ENCODE peak calls at places on chromosomes 6 and 20, in ten cellular contexts. M is psoas muscle, A is AG10803, B is epithelial cell of proximal tubule, P is brain microvascular endothelial cell, F is cardiac muscle cell, E is neural progenitor cell, W is HepG2, D is tibial nerve, U is endothelial cell of umbilical vein. S is an unnamed sample.

GRCh38 chr6:30542404-30542725 is 13.9 kb downstream of the GNL1 start:
- DNase-seq in M (no peak), A (no peak), B (no peak), P (no peak), F (no peak), E (no peak), W (no peak), D (no peak), U (peak), S (no peak)

GRCh38 chr6:43407296-43407695 is 20.0 kb upstream of the ABCC10 start:
- DNase-seq in M (no peak), A (no peak), B (no peak), P (no peak), F (no peak), E (no peak), W (no peak), D (no peak), U (no peak), S (no peak)

GRCh38 chr6:35238843-35239289 is 20.7 kb upstream of the ZNF76 start:
- DNase-seq in M (no peak), A (no peak), B (no peak), P (no peak), F (peak), E (no peak), W (no peak), D (no peak), U (peak), S (no peak)

GRCh38 chr6:41271901-41272395 is 14.5 kb downstream of the TREM1 start:
- DNase-seq in M (peak), A (no peak), B (no peak), P (no peak), F (no peak), E (no peak), W (no peak), D (peak), U (no peak), S (no peak)

GRCh38 chr6:155263373-155264063 is at the start of gene CLDN20:
- DNase-seq in M (no peak), A (no peak), B (no peak), P (no peak), F (no peak), E (no peak), W (no peak), D (no peak), U (no peak), S (no peak)

GRCh38 chr20:21702553-21703467 is 2.7 kb upstream of the PAX1 start:
- DNase-seq in M (peak), A (peak), B (no peak), P (peak), F (peak), E (peak), W (peak), D (peak), U (peak), S (peak)

GRCh38 chr20:34390769-34391447 is 27.8 kb downstream of the ITCH start:
- DNase-seq in M (peak), A (peak), B (peak), P (peak), F (no peak), E (no peak), W (peak), D (peak), U (peak), S (peak)

GRCh38 chr20:63477944-63478343 is 5.5 kb upstream of the KCNQ2 start:
- DNase-seq in M (no peak), A (no peak), B (no peak), P (no peak), F (no peak), E (no peak), W (no peak), D (no peak), U (no peak), S (no peak)

GRCh38 chr20:40286991-40287531 is 402.0 kb downstream of the MAFB start:
- DNase-seq in M (peak), A (no peak), B (no peak), P (no peak), F (no peak), E (no peak), W (no peak), D (no peak), U (peak), S (no peak)

GRCh38 chr20:45012682-45013302 is 46.5 kb downstream of the STK4 start:
- DNase-seq in M (no peak), A (peak), B (peak), P (no peak), F (no peak), E (no peak), W (no peak), D (no peak), U (no peak), S (no peak)

GRCh38 chr6:157145656-157146285 is 177.5 kb downstream of the TMEM242 start:
- DNase-seq in M (no peak), A (no peak), B (no peak), P (peak), F (no peak), E (no peak), W (no peak), D (no peak), U (peak), S (peak)

GRCh38 chr20:56616704-56617103 is 12.4 kb upstream of the TFAP2C start:
- DNase-seq in M (no peak), A (no peak), B (no peak), P (no peak), F (no peak), E (no peak), W (no peak), D (no peak), U (no peak), S (no peak)

GRCh38 chr20:51500936-51501335 is 41.6 kb downstream of the NFATC2 start:
- DNase-seq in M (no peak), A (no peak), B (no peak), P (no peak), F (no peak), E (no peak), W (no peak), D (no peak), U (no peak), S (no peak)

GRCh38 chr6:160042014-160042773 is 73.3 kb downstream of the IGF2R start:
- DNase-seq in M (no peak), A (peak), B (no peak), P (peak), F (no peak), E (no peak), W (no peak), D (no peak), U (no peak), S (peak)

GRCh38 chr20:63709149-63709527 is 1.3 kb downstream of the ZGPAT start:
- DNase-seq in M (no peak), A (no peak), B (no peak), P (no peak), F (no peak), E (no peak), W (no peak), D (no peak), U (no peak), S (no peak)

GRCh38 chr6:41677430-41678045 is 39.3 kb downstream of the MDFI start:
- DNase-seq in M (no peak), A (no peak), B (no peak), P (no peak), F (no peak), E (no peak), W (no peak), D (no peak), U (no peak), S (no peak)

GRCh38 chr6:1310628-1311399 is 1.1 kb upstream of the FOXQ1 start:
- DNase-seq in M (no peak), A (no peak), B (no peak), P (no peak), F (peak), E (peak), W (peak), D (no peak), U (no peak), S (peak)

GRCh38 chr6:34731393-34732060 is 25.8 kb upstream of the SNRPC start:
- DNase-seq in M (no peak), A (no peak), B (no peak), P (no peak), F (no peak), E (no peak), W (peak), D (no peak), U (no peak), S (no peak)

GRCh38 chr6:169960891-169961611 is 209.6 kb downstream of the ERMARD start:
- DNase-seq in M (no peak), A (no peak), B (no peak), P (no peak), F (no peak), E (peak), W (no peak), D (no peak), U (no peak), S (no peak)

GRCh38 chr20:53750827-53751393 is 157.3 kb upstream of the ZNF217 start:
- DNase-seq in M (no peak), A (peak), B (no peak), P (peak), F (peak), E (no peak), W (no peak), D (no peak), U (peak), S (peak)

GRCh38 chr20:23086056-23086551 is at the start of gene CD93:
- DNase-seq in M (no peak), A (no peak), B (no peak), P (peak), F (no peak), E (no peak), W (no peak), D (peak), U (peak), S (no peak)

GRCh38 chr6:82196159-82196558 is 51.4 kb downstream of the IBTK start:
- DNase-seq in M (no peak), A (no peak), B (no peak), P (no peak), F (no peak), E (no peak), W (no peak), D (no peak), U (no peak), S (no peak)

GRCh38 chr20:49034070-49034732 is 11.9 kb upstream of the CSE1L start:
- DNase-seq in M (no peak), A (no peak), B (no peak), P (no peak), F (no peak), E (no peak), W (no peak), D (no peak), U (no peak), S (no peak)

GRCh38 chr6:91895592-91895991 is 1308.7 kb upstream of the MAP3K7 start:
- DNase-seq in M (no peak), A (no peak), B (no peak), P (no peak), F (peak), E (no peak), W (no peak), D (no peak), U (no peak), S (no peak)

GRCh38 chr20:36120241-36120640 is 34.3 kb upstream of the EPB41L1 start:
- DNase-seq in M (no peak), A (no peak), B (no peak), P (no peak), F (no peak), E (no peak), W (no peak), D (no peak), U (no peak), S (no peak)

GRCh38 chr20:25258828-25259227 is 10.9 kb downstream of the PYGB start:
- DNase-seq in M (no peak), A (no peak), B (no peak), P (no peak), F (no peak), E (no peak), W (no peak), D (no peak), U (no peak), S (no peak)

GRCh38 chr6:83574783-83575182 is 62.4 kb downstream of the PRSS35 start:
- DNase-seq in M (no peak), A (no peak), B (peak), P (no peak), F (no peak), E (no peak), W (no peak), D (no peak), U (no peak), S (no peak)

GRCh38 chr20:41984031-41984430 is 365.9 kb upstream of the CHD6 start:
- DNase-seq in M (no peak), A (no peak), B (no peak), P (no peak), F (no peak), E (no peak), W (no peak), D (no peak), U (no peak), S (no peak)

GRCh38 chr6:165511807-165512206 is 151.2 kb downstream of the PDE10A start:
- DNase-seq in M (no peak), A (no peak), B (no peak), P (no peak), F (no peak), E (no peak), W (no peak), D (no peak), U (no peak), S (no peak)

DNA sequence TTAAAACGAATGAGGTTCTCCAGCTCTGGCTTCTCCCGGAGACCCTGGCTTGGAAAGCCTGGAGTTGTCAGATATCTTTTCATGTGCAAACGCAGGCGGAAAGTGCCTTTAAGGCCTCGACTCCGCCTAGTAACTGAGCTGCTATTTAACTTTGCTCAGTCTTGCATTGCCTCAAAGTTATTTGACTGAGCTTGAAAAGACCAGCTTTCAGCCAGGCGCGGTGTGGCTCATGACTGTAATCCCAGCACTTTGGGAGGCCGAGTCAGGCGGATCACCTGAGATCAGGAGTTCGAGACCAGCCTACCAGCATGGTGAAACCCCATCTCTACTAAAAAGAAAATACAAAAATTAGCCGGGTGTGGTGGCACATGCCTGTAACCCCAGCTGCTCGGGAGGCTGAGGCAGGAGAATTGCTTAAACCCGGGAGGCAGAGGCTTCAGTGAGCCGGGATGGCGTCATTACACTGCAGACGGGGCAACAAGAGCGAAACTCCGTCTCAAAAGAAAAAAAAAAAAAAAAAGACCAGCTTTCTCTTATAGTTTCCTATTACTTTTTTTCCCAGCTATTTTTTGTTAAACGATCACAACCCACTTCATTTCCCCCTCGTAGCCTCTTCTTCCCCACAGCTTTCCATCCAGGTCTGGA is 1.9 kb downstream of the GCNT2 start:
- DNase-seq in M (no peak), A (no peak), B (no peak), P (no peak), F (peak), E (peak), W (peak), D (no peak), U (no peak), S (no peak)
- H3K4me3 ChIP-seq in M (peak), A (no peak), B (peak), P (no peak), F (peak), E (no peak), W (peak), D (no peak), U (no peak), S (no peak)

DNA sequence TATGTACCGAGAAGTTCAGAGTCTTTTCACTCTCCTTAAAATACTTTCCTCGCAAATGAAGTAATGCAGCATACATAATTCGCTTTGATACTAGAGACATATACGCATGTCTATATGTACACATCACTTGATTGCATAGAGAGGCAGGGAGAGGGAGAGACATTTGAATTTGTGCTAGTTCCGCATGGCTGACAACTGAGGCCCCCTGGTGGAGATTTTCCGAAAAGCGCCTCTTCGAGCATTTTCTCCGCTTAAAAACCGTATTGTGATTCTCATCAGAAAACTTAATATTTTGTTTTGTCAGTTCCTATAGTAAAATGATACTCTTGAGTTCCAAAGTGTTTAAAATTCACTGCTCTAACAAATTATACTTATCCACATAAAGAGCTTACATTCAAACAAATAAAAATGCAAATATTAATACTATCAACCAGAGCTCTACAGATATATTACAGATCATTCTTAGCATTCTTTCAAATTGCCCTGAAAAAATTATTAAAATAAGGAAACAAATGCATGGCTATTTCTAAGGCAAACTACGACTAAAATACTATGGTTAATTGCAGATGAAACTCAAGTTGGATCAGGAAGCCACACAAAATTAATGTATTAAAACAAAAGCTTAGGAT is 636 bp downstream of the MYLK4 start:
- DNase-seq in M (peak), A (peak), B (no peak), P (peak), F (peak), E (peak), W (peak), D (peak), U (peak), S (peak)
- TF ChIP-seq CTCF in M (peak), A (peak), B (peak), P (peak), F (peak), E (peak), W (peak), D (peak), U (peak), S (peak)

GRCh38 chr6:3193102-3193837 is 34.2 kb downstream of the TUBB2B start:
- DNase-seq in M (no peak), A (no peak), B (no peak), P (no peak), F (no peak), E (peak), W (no peak), D (no peak), U (no peak), S (no peak)

GRCh38 chr6:3195377-3195694 is 32.1 kb downstream of the TUBB2B start:
- DNase-seq in M (no peak), A (no peak), B (no peak), P (no peak), F (no peak), E (no peak), W (no peak), D (no peak), U (no peak), S (no peak)

GRCh38 chr6:3196770-3197169 is 30.7 kb downstream of the TUBB2B start:
- DNase-seq in M (no peak), A (no peak), B (no peak), P (no peak), F (no peak), E (no peak), W (no peak), D (no peak), U (no peak), S (no peak)

GRCh38 chr6:3194535-3195376 is 32.7 kb downstream of the TUBB2B start:
- DNase-seq in M (no peak), A (no peak), B (no peak), P (peak), F (peak), E (peak), W (no peak), D (no peak), U (peak), S (no peak)

GRCh38 chr6:3195695-3196497 is 31.6 kb downstream of the TUBB2B start:
- DNase-seq in M (no peak), A (no peak), B (no peak), P (no peak), F (no peak), E (peak), W (peak), D (no peak), U (no peak), S (no peak)
- H3K4me3 ChIP-seq in M (no peak), A (no peak), B (peak), P (no peak), F (no peak), E (peak), W (peak), D (no peak), U (no peak), S (no peak)

GRCh38 chr6:100228437-100229424 is 234.7 kb upstream of the MCHR2 start:
- DNase-seq in M (peak), A (peak), B (no peak), P (peak), F (peak), E (peak), W (peak), D (peak), U (peak), S (peak)
- TF ChIP-seq CTCF in M (peak), A (peak), B (no peak), P (peak), F (peak), E (peak), W (no peak), D (no peak), U (no peak), S (no peak)

GRCh38 chr6:114419175-114419574 is 76.4 kb upstream of the HS3ST5 start:
- DNase-seq in M (no peak), A (no peak), B (no peak), P (no peak), F (no peak), E (no peak), W (peak), D (no peak), U (no peak), S (no peak)

GRCh38 chr6:114418304-114418972 is 75.6 kb upstream of the HS3ST5 start:
- DNase-seq in M (no peak), A (no peak), B (no peak), P (no peak), F (no peak), E (no peak), W (no peak), D (no peak), U (no peak), S (no peak)

DNA sequence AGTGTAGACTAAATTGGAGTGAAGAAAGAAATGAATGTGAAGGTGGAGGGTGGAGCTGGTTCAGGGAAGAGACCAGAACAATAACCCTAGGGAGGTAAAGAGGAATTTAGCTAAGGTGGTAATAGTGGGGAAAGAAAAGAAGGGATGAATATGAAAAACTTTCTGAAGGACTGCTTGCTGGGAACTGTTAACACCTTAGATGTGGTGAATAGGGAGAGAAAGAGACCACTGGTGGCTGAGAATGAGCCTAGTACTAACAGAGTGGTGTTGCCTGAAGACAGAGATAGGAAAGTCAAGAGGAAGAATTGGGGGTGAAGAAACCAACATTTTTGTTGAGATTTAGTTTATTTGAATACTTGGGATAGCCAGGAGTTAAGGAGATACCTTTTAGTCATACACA is 78.4 kb upstream of the HS3ST5 start:
- DNase-seq in M (no peak), A (no peak), B (no peak), P (no peak), F (no peak), E (no peak), W (no peak), D (no peak), U (no peak), S (no peak)
- H3K4me3 ChIP-seq in M (no peak), A (no peak), B (no peak), P (no peak), F (no peak), E (no peak), W (no peak), D (no peak), U (no peak), S (no peak)

DNA sequence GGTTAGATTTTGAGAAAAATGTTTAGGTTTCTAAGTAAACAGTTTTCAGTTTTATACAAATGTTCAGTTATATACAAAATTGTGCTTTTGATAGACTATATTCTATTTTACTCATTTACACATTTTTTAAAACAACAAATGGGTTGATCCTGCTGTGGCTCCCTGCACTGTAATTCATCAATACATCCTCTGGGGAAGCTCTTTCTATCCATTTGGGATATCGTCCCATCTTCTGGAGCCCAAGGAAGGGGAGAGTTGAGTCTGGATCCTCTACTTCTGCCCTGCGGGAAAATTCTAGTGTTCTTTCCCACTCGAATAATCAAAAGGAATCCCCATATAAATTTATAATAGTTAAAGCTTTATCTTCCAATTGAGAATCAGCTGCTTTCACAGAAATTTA is 75.0 kb downstream of the SYCP2L start:
- DNase-seq in M (no peak), A (no peak), B (no peak), P (no peak), F (no peak), E (no peak), W (no peak), D (no peak), U (no peak), S (no peak)
- TF ChIP-seq CTCF in M (no peak), A (no peak), B (no peak), P (peak), F (no peak), E (no peak), W (no peak), D (no peak), U (no peak), S (no peak)

GRCh38 chr6:26300043-26300331 is 65.0 kb upstream of the BTN3A2 start:
- DNase-seq in M (no peak), A (no peak), B (no peak), P (no peak), F (no peak), E (no peak), W (no peak), D (no peak), U (no peak), S (no peak)
- H3K4me3 ChIP-seq in M (no peak), A (no peak), B (no peak), P (no peak), F (no peak), E (peak), W (no peak), D (no peak), U (no peak), S (no peak)

GRCh38 chr20:38304845-38305447 is 990 bp downstream of the BPI start:
- DNase-seq in M (peak), A (peak), B (no peak), P (peak), F (peak), E (peak), W (peak), D (no peak), U (peak), S (peak)
- TF ChIP-seq CTCF in M (peak), A (peak), B (peak), P (peak), F (peak), E (peak), W (peak), D (peak), U (peak), S (peak)

S was measured in foreskin fibroblast.